ENCODE peak calls at places on chromosomes 6 and 20, in six cellular contexts. O, A, F, L, X and E are unnamed samples.
A peak's percentile ranks its signal among the peaks of the same experiment; 100 is the strongest.

GRCh38 chr6:127641905-127642304 is 64.9 kb downstream of the C6orf58 start:
- DNase-seq in O (no peak), A (no peak), F (peak; percentile 55), L (peak; percentile 31), X (no peak), E (no peak)

GRCh38 chr6:38638941-38639497 is 710 bp downstream of the BTBD9 start:
- DNase-seq in O (peak; percentile 48), A (peak; percentile 72), F (peak; percentile 38), L (no peak), X (peak; percentile 77), E (no peak)

GRCh38 chr20:43508106-43508505 is 609 bp downstream of the L3MBTL1 start:
- DNase-seq in O (no peak), A (no peak), F (no peak), L (peak; percentile 69), X (no peak), E (no peak)

GRCh38 chr6:80641591-80641990 is 535.1 kb downstream of the BCKDHB start:
- DNase-seq in O (no peak), A (no peak), F (peak; percentile 25), L (no peak), X (no peak), E (no peak)

GRCh38 chr6:108501559-108501958 is 59.2 kb upstream of the FOXO3 start:
- DNase-seq in O (no peak), A (no peak), F (peak; percentile 40), L (no peak), X (no peak), E (no peak)

GRCh38 chr6:39223535-39223934 is 5.7 kb downstream of the KCNK5 start:
- DNase-seq in O (no peak), A (no peak), F (no peak), L (no peak), X (no peak), E (no peak)

GRCh38 chr20:1696521-1697209 is 39.1 kb upstream of the SIRPG start:
- DNase-seq in O (no peak), A (no peak), F (no peak), L (no peak), X (no peak), E (no peak)

GRCh38 chr6:156889469-156889868 is 112.3 kb downstream of the ARID1B start:
- DNase-seq in O (no peak), A (no peak), F (no peak), L (no peak), X (no peak), E (no peak)